ENCODE peak calls at places on chromosomes 7 and 10, in four cellular contexts. One of them, this sample, is unnamed. For H3K4me1, the result is how much of the 10 kb centered on the place peaks cover.

GRCh38 chr7:93043393-93043985 is 74.3 kb downstream of the SAMD9 start:
- DNase-seq in gastrocnemius medialis: no peak
- DNase-seq in Panc1: no peak
- DNase-seq in uterus: no peak
- DNase-seq in this sample: no peak

GRCh38 chr7:87878208-87878735 is 2.0 kb downstream of the DBF4 start:
- DNase-seq in uterus: no peak
- DNase-seq in gastrocnemius medialis: no peak
- DNase-seq in Panc1: no peak
- DNase-seq in this sample: no peak

GRCh38 chr10:104330168-104331117 is 7.8 kb downstream of the ITPRIP start:
- DNase-seq in uterus: peak
- DNase-seq in Panc1: no peak
- DNase-seq in gastrocnemius medialis: peak
- DNase-seq in this sample: peak

GRCh38 chr7:66921918-66922486 is 977 bp downstream of the TMEM248 start:
- DNase-seq in gastrocnemius medialis: no peak
- DNase-seq in uterus: no peak
- DNase-seq in Panc1: no peak
- DNase-seq in this sample: no peak

GRCh38 chr10:131083915-131084790 is 227.4 kb downstream of the TCERG1L start:
- DNase-seq in uterus: no peak
- DNase-seq in gastrocnemius medialis: no peak
- DNase-seq in Panc1: no peak
- DNase-seq in this sample: no peak

GRCh38 chr10:11828682-11829284 is 5.6 kb downstream of the PROSER2 start:
- DNase-seq in gastrocnemius medialis: no peak
- DNase-seq in Panc1: no peak
- DNase-seq in uterus: no peak
- DNase-seq in this sample: no peak

GRCh38 chr10:30987463-30987862 is 44.2 kb downstream of the ZNF438 start:
- DNase-seq in gastrocnemius medialis: no peak
- DNase-seq in uterus: no peak
- DNase-seq in Panc1: no peak
- DNase-seq in this sample: no peak

GRCh38 chr7:94266278-94266677 is 128.4 kb upstream of the COL1A2 start:
- DNase-seq in uterus: peak
- DNase-seq in Panc1: no peak
- DNase-seq in gastrocnemius medialis: peak
- DNase-seq in this sample: peak

GRCh38 chr10:121543545-121543944 is 54.7 kb downstream of the FGFR2 start:
- DNase-seq in uterus: no peak
- DNase-seq in Panc1: no peak
- DNase-seq in gastrocnemius medialis: no peak
- DNase-seq in this sample: no peak

GRCh38 chr7:138064856-138065357 is 11.4 kb upstream of the AKR1D1 start:
- DNase-seq in gastrocnemius medialis: no peak
- DNase-seq in uterus: no peak
- DNase-seq in Panc1: no peak
- DNase-seq in this sample: no peak

GRCh38 chr7:21028990-21029337 is 242.3 kb upstream of the SP8 start:
- DNase-seq in uterus: no peak
- DNase-seq in Panc1: no peak
- DNase-seq in gastrocnemius medialis: no peak
- DNase-seq in this sample: no peak

GRCh38 chr10:12512292-12513002 is 163.1 kb downstream of the CAMK1D start:
- DNase-seq in gastrocnemius medialis: no peak
- DNase-seq in uterus: no peak
- DNase-seq in Panc1: no peak
- DNase-seq in this sample: peak

GRCh38 chr10:128643658-128644057 is 517.4 kb upstream of the MKI67 start:
- DNase-seq in Panc1: no peak
- DNase-seq in gastrocnemius medialis: no peak
- DNase-seq in uterus: no peak
- DNase-seq in this sample: no peak

GRCh38 chr10:47241256-47241655 is 58.7 kb upstream of the GDF10 start:
- DNase-seq in gastrocnemius medialis: no peak
- DNase-seq in Panc1: no peak
- DNase-seq in uterus: no peak
- DNase-seq in this sample: no peak

GRCh38 chr10:70567603-70568002 is 34.9 kb downstream of the PRF1 start:
- DNase-seq in gastrocnemius medialis: no peak
- DNase-seq in uterus: no peak
- DNase-seq in Panc1: no peak
- DNase-seq in this sample: no peak

GRCh38 chr7:33048704-33049103 is 13.9 kb downstream of the NT5C3A start:
- DNase-seq in uterus: no peak
- DNase-seq in gastrocnemius medialis: no peak
- DNase-seq in Panc1: no peak
- DNase-seq in this sample: no peak

GRCh38 chr10:125037145-125037544 is 95.2 kb downstream of the ZRANB1 start:
- DNase-seq in uterus: no peak
- DNase-seq in Panc1: no peak
- DNase-seq in gastrocnemius medialis: peak
- DNase-seq in this sample: no peak

GRCh38 chr10:30999084-30999712 is 32.5 kb downstream of the ZNF438 start:
- DNase-seq in Panc1: no peak
- DNase-seq in gastrocnemius medialis: peak
- DNase-seq in uterus: no peak
- DNase-seq in this sample: no peak

GRCh38 chr7:155190608-155191536 is 106.8 kb upstream of the INSIG1 start:
- DNase-seq in Panc1: no peak
- DNase-seq in uterus: no peak
- DNase-seq in gastrocnemius medialis: peak
- DNase-seq in this sample: no peak

GRCh38 chr10:124093076-124093773 is at the start of gene CHST15:
- DNase-seq in uterus: no peak
- DNase-seq in gastrocnemius medialis: peak
- DNase-seq in Panc1: peak
- DNase-seq in this sample: peak

GRCh38 chr7:89618269-89618668 is 536.0 kb upstream of the STEAP1 start:
- DNase-seq in gastrocnemius medialis: no peak
- DNase-seq in uterus: no peak
- DNase-seq in Panc1: no peak
- DNase-seq in this sample: no peak

GRCh38 chr7:772005-772294 is 44.9 kb upstream of the PRKAR1B start:
- DNase-seq in gastrocnemius medialis: no peak
- DNase-seq in Panc1: no peak
- DNase-seq in uterus: no peak
- DNase-seq in this sample: no peak

GRCh38 chr10:24209946-24210491 is 1.1 kb downstream of the KIAA1217 start:
- DNase-seq in Panc1: no peak
- DNase-seq in gastrocnemius medialis: peak
- DNase-seq in uterus: peak
- DNase-seq in this sample: no peak

GRCh38 chr7:80644054-80644453 is 5.6 kb downstream of the CD36 start:
- DNase-seq in Panc1: no peak
- DNase-seq in gastrocnemius medialis: no peak
- DNase-seq in uterus: no peak
- DNase-seq in this sample: no peak

GRCh38 chr10:110304394-110304779 is 333 bp downstream of the SMNDC1 start:
- DNase-seq in Panc1: no peak
- DNase-seq in gastrocnemius medialis: no peak
- DNase-seq in uterus: no peak
- DNase-seq in this sample: no peak

DNA sequence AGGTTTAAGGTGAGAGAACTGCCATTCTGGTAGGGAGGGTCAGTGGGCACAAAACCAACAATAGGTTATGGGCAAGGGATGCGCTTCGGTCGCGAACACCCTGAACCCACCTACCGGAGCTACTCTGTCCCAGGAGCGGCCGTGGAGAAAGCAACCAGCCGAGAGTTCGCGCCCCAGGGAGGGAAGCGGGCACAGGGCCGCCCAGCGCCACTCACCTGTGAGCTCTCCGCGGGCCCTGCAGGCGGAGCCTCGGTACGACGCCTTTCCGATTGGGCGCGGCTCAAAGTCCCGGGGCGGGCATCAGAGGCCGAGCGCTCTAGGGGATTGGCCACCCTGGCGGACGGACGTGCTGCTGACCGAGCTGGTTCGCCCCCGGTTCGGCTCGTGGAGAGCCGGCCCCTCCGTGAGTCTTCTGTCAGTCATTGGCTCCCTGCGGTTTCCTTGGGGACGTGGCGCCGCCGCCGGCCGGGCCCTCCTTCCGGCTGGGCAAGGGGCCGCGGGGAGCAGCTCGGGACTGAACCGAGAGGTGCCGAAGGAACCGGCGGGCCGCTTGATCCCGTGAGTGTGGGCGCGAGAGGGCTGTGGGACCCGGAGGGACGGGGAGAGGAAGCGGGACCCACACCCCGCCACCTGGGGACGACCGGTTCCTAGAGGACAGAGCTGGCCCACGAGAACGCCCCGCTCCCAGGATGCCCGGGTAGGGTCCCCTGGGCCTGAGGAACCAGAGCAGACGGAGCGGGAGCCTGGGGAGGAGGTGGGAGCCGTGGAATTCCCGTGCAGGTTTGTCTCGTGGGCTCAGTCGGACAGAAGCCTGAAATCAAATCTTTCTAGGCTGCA is at the start of gene ENTPD7:
- DNase-seq in gastrocnemius medialis: peak
- DNase-seq in Panc1: peak
- DNase-seq in uterus: peak
- DNase-seq in this sample: peak
- TF ChIP-seq CTCF in gastrocnemius medialis: peak
- TF ChIP-seq CTCF in Panc1: peak
- TF ChIP-seq CTCF in uterus: peak
- TF ChIP-seq CTCF in this sample: peak

DNA sequence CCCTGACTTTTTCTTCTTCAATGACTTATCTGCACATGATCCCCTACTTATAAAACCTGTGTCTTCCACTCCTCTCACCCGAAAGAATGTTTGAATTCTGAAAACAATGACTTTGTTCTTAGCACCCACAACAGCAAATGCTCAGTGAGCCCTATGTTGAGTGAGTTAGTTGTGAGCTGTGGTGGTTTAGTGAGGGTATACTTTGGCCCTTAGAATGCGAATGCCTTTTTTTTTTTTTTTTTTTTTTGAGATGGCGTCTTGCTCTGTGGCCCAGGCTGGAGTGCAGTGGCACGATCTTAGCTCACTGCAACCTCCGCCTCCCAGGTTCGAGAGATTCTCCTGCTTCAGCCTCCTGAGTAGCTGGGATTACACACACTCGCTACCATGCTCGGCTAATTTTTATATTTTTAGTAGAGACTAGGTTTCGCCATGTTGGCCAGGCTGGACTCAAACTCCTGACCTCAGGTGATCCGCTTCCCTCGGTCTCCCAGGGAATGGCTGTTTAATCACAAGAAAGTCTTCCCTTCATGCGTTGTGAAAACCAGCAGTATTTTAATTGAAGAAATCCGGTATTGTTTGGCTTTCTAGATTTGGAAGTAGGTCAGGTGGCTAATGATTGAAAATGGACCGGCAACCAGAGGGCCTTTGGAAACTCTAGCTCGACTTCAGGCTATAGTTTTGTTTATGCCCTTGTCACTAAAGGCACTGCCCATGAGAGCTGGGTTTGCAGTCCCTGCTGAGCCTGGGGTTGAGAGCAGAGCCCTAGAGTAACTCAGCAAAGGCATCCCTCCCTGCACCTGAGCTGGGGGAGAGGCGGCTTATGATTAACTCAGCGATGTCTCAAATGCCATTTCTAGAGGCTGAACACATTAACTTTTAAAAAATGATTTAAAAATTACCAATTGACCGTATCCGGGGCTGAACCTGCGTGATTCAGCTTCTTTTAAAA is 41.3 kb downstream of the CUX1 start:
- DNase-seq in Panc1: no peak
- DNase-seq in uterus: peak
- DNase-seq in gastrocnemius medialis: no peak
- DNase-seq in this sample: no peak
- H3K4me1 ChIP-seq in Panc1: under half
- H3K4me1 ChIP-seq in uterus: under half
- H3K4me1 ChIP-seq in gastrocnemius medialis: half or more
- H3K4me1 ChIP-seq in this sample: under half

GRCh38 chr7:135662373-135663114 is at the start of gene STMP1:
- DNase-seq in gastrocnemius medialis: peak
- DNase-seq in Panc1: peak
- DNase-seq in uterus: peak
- DNase-seq in this sample: peak
- TF ChIP-seq CTCF in gastrocnemius medialis: no peak
- TF ChIP-seq CTCF in Panc1: peak
- TF ChIP-seq CTCF in uterus: peak
- TF ChIP-seq CTCF in this sample: no peak

GRCh38 chr7:101138149-101138870 is 11.4 kb downstream of the SERPINE1 start:
- DNase-seq in uterus: peak
- DNase-seq in gastrocnemius medialis: peak
- DNase-seq in Panc1: peak
- DNase-seq in this sample: peak
- H3K4me1 ChIP-seq in uterus: under half
- H3K4me1 ChIP-seq in gastrocnemius medialis: under half
- H3K4me1 ChIP-seq in Panc1: under half
- H3K4me1 ChIP-seq in this sample: under half

DNA sequence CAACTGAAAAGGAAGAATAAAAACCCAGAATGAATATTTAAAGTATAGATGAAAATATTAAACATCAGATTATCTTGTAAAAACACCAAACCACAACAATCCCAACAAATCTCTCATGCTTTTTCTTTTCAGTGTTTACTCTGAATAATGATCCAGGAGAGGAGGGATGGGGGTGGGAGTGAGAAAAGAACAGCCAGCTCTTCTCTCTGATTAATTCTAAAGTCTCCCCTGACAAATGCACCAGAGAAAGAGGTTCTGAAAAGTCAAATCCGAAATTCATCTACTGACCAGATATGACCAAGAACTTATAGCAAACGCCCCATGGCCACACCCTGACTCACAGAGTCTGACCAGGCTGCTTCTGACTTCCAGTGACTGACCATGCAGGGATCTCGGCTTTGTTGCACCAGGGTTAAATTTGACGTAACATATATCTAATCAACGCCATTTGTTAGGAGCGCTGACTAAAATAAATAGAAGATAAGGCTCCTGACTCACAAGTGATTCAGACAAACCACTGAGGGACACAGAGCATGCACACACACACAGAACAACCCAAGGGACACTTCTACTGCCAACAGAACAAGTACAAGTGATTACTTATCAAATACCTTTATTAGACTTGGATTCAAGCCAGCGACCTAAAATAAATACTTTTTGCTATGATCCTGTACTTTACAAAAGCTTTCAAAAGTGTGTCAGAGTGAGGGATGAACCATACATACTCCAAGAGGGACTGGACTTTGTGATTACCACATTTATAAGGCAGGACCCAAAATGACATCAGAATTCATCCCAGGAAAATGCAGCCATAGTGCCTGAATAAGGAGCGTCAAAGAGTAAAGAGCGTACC is 9.3 kb upstream of the SPOCK2 start:
- DNase-seq in gastrocnemius medialis: no peak
- DNase-seq in uterus: no peak
- DNase-seq in Panc1: peak
- DNase-seq in this sample: peak
- TF ChIP-seq CTCF in gastrocnemius medialis: no peak
- TF ChIP-seq CTCF in uterus: no peak
- TF ChIP-seq CTCF in Panc1: no peak
- TF ChIP-seq CTCF in this sample: no peak